ENCODE peak calls at places on chromosome X, in nine cellular contexts. D is stimulated activated CD4-positive, alpha-beta T cell treated with anti-CD3 and anti-CD28 coated beads, Interleukin-1b, Interleukin-23, amount 100 ng/mL, for 24 hours; K is upper lobe of left lung; B is GM13976; T is Right ventricle myocardium superior; V is COR-L47; Z is CD4-positive, alpha-beta T cell; Y is NAMALWA; H is activated T-cell treated with anti-CD3 and anti-CD28 coated beads, Interleukin-2, amount 50 U/mL, for 72 hours. E is an unnamed sample.

GRCh38 chrX:69424161-69424560 is 80.0 kb upstream of the NALF2 start:
- DNase-seq in V (no peak), B (no peak), Y (peak; percentile 6), T (no peak), Z (no peak), D (no peak), K (no peak), H (no peak), E (no peak)

GRCh38 chrX:50812995-50813842 is 775 bp downstream of the SHROOM4 start:
- DNase-seq in D (no peak), T (peak; percentile 57), B (peak; percentile 13), Y (no peak), Z (no peak), H (no peak), K (peak; percentile 79), V (no peak), E (no peak)

GRCh38 chrX:46814966-46815365 is 21.9 kb upstream of the RP2 start:
- DNase-seq in B (no peak), D (no peak), H (no peak), T (no peak), Z (no peak), K (no peak), V (no peak), Y (no peak), E (no peak)

GRCh38 chrX:10016516-10017132 is 49.5 kb downstream of the CLDN34 start:
- DNase-seq in K (no peak), Z (no peak), D (no peak), V (no peak), Y (no peak), B (no peak), H (no peak), T (no peak), E (no peak)

GRCh38 chrX:50920132-50920531 is 9.6 kb downstream of the BMP15 start:
- DNase-seq in B (no peak), H (no peak), K (no peak), V (no peak), T (no peak), Z (no peak), D (no peak), Y (no peak), E (no peak)

GRCh38 chrX:130672214-130672613 is 230.8 kb downstream of the ENOX2 start:
- DNase-seq in H (no peak), T (no peak), B (no peak), K (peak; percentile 1), Z (no peak), Y (no peak), V (no peak), D (no peak), E (no peak)

GRCh38 chrX:2272337-2272736 is 228.4 kb downstream of the DHRSX start:
- DNase-seq in B (no peak), Y (no peak), H (no peak), V (no peak), K (no peak), Z (no peak), D (no peak), T (no peak), E (no peak)

GRCh38 chrX:19303216-19303880 is 40.4 kb upstream of the PDHA1 start:
- DNase-seq in T (peak; percentile 41), D (no peak), H (no peak), B (no peak), Y (no peak), V (no peak), Z (no peak), K (no peak), E (no peak)

GRCh38 chrX:147891886-147892285 is 19.8 kb upstream of the FMR1 start:
- DNase-seq in V (no peak), D (no peak), Y (no peak), Z (no peak), K (no peak), B (no peak), H (no peak), T (no peak), E (no peak)

GRCh38 chrX:53288173-53288572 is 6.8 kb upstream of the IQSEC2 start:
- DNase-seq in Y (no peak), K (no peak), D (no peak), H (no peak), Z (no peak), B (no peak), T (peak; percentile 71), V (peak; percentile 49), E (no peak)

GRCh38 chrX:155695419-155695818 is 82.7 kb upstream of the TMLHE start:
- DNase-seq in D (no peak), V (no peak), Y (no peak), B (no peak), H (no peak), T (no peak), K (no peak), Z (no peak), E (no peak)

GRCh38 chrX:146224442-146224841 is 406.8 kb downstream of the SLITRK2 start:
- DNase-seq in H (no peak), V (no peak), Z (no peak), T (no peak), B (no peak), K (no peak), D (no peak), Y (peak; percentile 8), E (no peak)

GRCh38 chrX:118523920-118524319 is 28.3 kb downstream of the DOCK11 start:
- DNase-seq in Z (peak; percentile 26), K (no peak), Y (no peak), B (no peak), V (no peak), H (no peak), D (no peak), T (no peak), E (no peak)

GRCh38 chrX:153184787-153185186 is 5.7 kb downstream of the MAGEA1 start:
- DNase-seq in K (no peak), B (no peak), H (no peak), Y (no peak), V (no peak), D (no peak), T (no peak), Z (no peak), E (no peak)

GRCh38 chrX:129831486-129831885 is 12.2 kb downstream of the ZDHHC9 start:
- DNase-seq in D (no peak), K (no peak), H (no peak), B (no peak), V (peak; percentile 67), Z (no peak), T (peak; percentile 49), Y (no peak), E (no peak)

GRCh38 chrX:39440734-39441305 is 639.6 kb downstream of the MID1IP1 start:
- DNase-seq in V (no peak), Y (no peak), K (no peak), D (no peak), H (peak; percentile 12), B (no peak), T (no peak), Z (no peak), E (no peak)

GRCh38 chrX:37302569-37302968 is 46.6 kb upstream of the PRRG1 start:
- DNase-seq in K (no peak), Y (peak; percentile 2), D (no peak), Z (no peak), V (no peak), T (no peak), H (no peak), B (no peak), E (no peak)

GRCh38 chrX:12895856-12896255 is 10.6 kb upstream of the TLR8 start:
- DNase-seq in D (no peak), B (no peak), T (no peak), H (no peak), K (no peak), Z (no peak), Y (no peak), V (no peak), E (no peak)

GRCh38 chrX:153526040-153526439 is 8.6 kb downstream of the ATP2B3 start:
- DNase-seq in Z (no peak), Y (no peak), B (no peak), K (no peak), H (no peak), D (no peak), T (no peak), V (no peak), E (no peak)

GRCh38 chrX:10048076-10048475 is 80.9 kb downstream of the CLDN34 start:
- DNase-seq in T (no peak), B (no peak), Z (no peak), D (no peak), Y (no peak), K (no peak), H (no peak), V (no peak), E (no peak)

GRCh38 chrX:30714138-30714537 is 60.9 kb downstream of the GK start:
- DNase-seq in H (no peak), Y (no peak), T (no peak), B (no peak), V (no peak), Z (no peak), D (no peak), K (no peak), E (no peak)

GRCh38 chrX:105837227-105837626 is 14.9 kb downstream of the NRK start:
- DNase-seq in D (no peak), V (no peak), Z (no peak), H (no peak), T (peak; percentile 55), K (no peak), B (no peak), Y (no peak), E (no peak)

E was measured in GM13977.